ENCODE peak calls at places on chromosome 13, in seven cellular contexts. One of them, this sample, is unnamed.

GRCh38 chr13:24865158-24865557 is 101.2 kb downstream of the RNF17 start:
- DNase-seq in tibial nerve: no peak
- DNase-seq in T-helper 1 cell: no peak
- DNase-seq in activated T-cell treated with anti-CD3 and anti-CD28 coated beads for 1 hour: no peak
- DNase-seq in stimulated activated CD4-positive, alpha-beta T cell treated with anti-CD3 and anti-CD28 coated beads, TNF-alpha, amount 100 ng/mL, for 1 hour: no peak
- DNase-seq in stimulated activated CD8-positive, alpha-beta memory T cell treated with anti-CD3 and anti-CD28 coated beads, Interleukin-12 subunit alpha, Interleukin-12 subunit beta, amount 100 ng/mL, for 1 hour: no peak
- DNase-seq in NCI-H524: no peak
- DNase-seq in this sample: no peak

GRCh38 chr13:107456431-107456830 is 758.9 kb downstream of the LIG4 start:
- DNase-seq in tibial nerve: no peak
- DNase-seq in T-helper 1 cell: no peak
- DNase-seq in activated T-cell treated with anti-CD3 and anti-CD28 coated beads for 1 hour: no peak
- DNase-seq in stimulated activated CD4-positive, alpha-beta T cell treated with anti-CD3 and anti-CD28 coated beads, TNF-alpha, amount 100 ng/mL, for 1 hour: no peak
- DNase-seq in stimulated activated CD8-positive, alpha-beta memory T cell treated with anti-CD3 and anti-CD28 coated beads, Interleukin-12 subunit alpha, Interleukin-12 subunit beta, amount 100 ng/mL, for 1 hour: no peak
- DNase-seq in NCI-H524: no peak
- DNase-seq in this sample: no peak

GRCh38 chr13:81606074-81606473 is 1265.1 kb upstream of the SPRY2 start:
- DNase-seq in tibial nerve: no peak
- DNase-seq in T-helper 1 cell: no peak
- DNase-seq in activated T-cell treated with anti-CD3 and anti-CD28 coated beads for 1 hour: no peak
- DNase-seq in stimulated activated CD4-positive, alpha-beta T cell treated with anti-CD3 and anti-CD28 coated beads, TNF-alpha, amount 100 ng/mL, for 1 hour: no peak
- DNase-seq in stimulated activated CD8-positive, alpha-beta memory T cell treated with anti-CD3 and anti-CD28 coated beads, Interleukin-12 subunit alpha, Interleukin-12 subunit beta, amount 100 ng/mL, for 1 hour: no peak
- DNase-seq in NCI-H524: no peak
- DNase-seq in this sample: no peak

GRCh38 chr13:100644328-100644727 is 30.3 kb downstream of the TMTC4 start:
- DNase-seq in tibial nerve: no peak
- DNase-seq in T-helper 1 cell: no peak
- DNase-seq in activated T-cell treated with anti-CD3 and anti-CD28 coated beads for 1 hour: no peak
- DNase-seq in stimulated activated CD4-positive, alpha-beta T cell treated with anti-CD3 and anti-CD28 coated beads, TNF-alpha, amount 100 ng/mL, for 1 hour: no peak
- DNase-seq in stimulated activated CD8-positive, alpha-beta memory T cell treated with anti-CD3 and anti-CD28 coated beads, Interleukin-12 subunit alpha, Interleukin-12 subunit beta, amount 100 ng/mL, for 1 hour: no peak
- DNase-seq in NCI-H524: no peak
- DNase-seq in this sample: no peak

GRCh38 chr13:49347650-49348385 is 96.0 kb downstream of the CAB39L start:
- DNase-seq in tibial nerve: no peak
- DNase-seq in T-helper 1 cell: no peak
- DNase-seq in activated T-cell treated with anti-CD3 and anti-CD28 coated beads for 1 hour: no peak
- DNase-seq in stimulated activated CD4-positive, alpha-beta T cell treated with anti-CD3 and anti-CD28 coated beads, TNF-alpha, amount 100 ng/mL, for 1 hour: no peak
- DNase-seq in stimulated activated CD8-positive, alpha-beta memory T cell treated with anti-CD3 and anti-CD28 coated beads, Interleukin-12 subunit alpha, Interleukin-12 subunit beta, amount 100 ng/mL, for 1 hour: no peak
- DNase-seq in NCI-H524: no peak
- DNase-seq in this sample: no peak

GRCh38 chr13:42215578-42216421 is 56.2 kb upstream of the AKAP11 start:
- DNase-seq in tibial nerve: no peak
- DNase-seq in T-helper 1 cell: no peak
- DNase-seq in activated T-cell treated with anti-CD3 and anti-CD28 coated beads for 1 hour: peak
- DNase-seq in stimulated activated CD4-positive, alpha-beta T cell treated with anti-CD3 and anti-CD28 coated beads, TNF-alpha, amount 100 ng/mL, for 1 hour: no peak
- DNase-seq in stimulated activated CD8-positive, alpha-beta memory T cell treated with anti-CD3 and anti-CD28 coated beads, Interleukin-12 subunit alpha, Interleukin-12 subunit beta, amount 100 ng/mL, for 1 hour: no peak
- DNase-seq in NCI-H524: no peak
- DNase-seq in this sample: peak

GRCh38 chr13:20706661-20707060 is 3.2 kb downstream of the IL17D start:
- DNase-seq in tibial nerve: no peak
- DNase-seq in T-helper 1 cell: no peak
- DNase-seq in activated T-cell treated with anti-CD3 and anti-CD28 coated beads for 1 hour: no peak
- DNase-seq in stimulated activated CD4-positive, alpha-beta T cell treated with anti-CD3 and anti-CD28 coated beads, TNF-alpha, amount 100 ng/mL, for 1 hour: no peak
- DNase-seq in stimulated activated CD8-positive, alpha-beta memory T cell treated with anti-CD3 and anti-CD28 coated beads, Interleukin-12 subunit alpha, Interleukin-12 subunit beta, amount 100 ng/mL, for 1 hour: no peak
- DNase-seq in NCI-H524: no peak
- DNase-seq in this sample: no peak

GRCh38 chr13:52161193-52161646 is 1.8 kb upstream of the NEK3 start:
- DNase-seq in tibial nerve: no peak
- DNase-seq in T-helper 1 cell: no peak
- DNase-seq in activated T-cell treated with anti-CD3 and anti-CD28 coated beads for 1 hour: no peak
- DNase-seq in stimulated activated CD4-positive, alpha-beta T cell treated with anti-CD3 and anti-CD28 coated beads, TNF-alpha, amount 100 ng/mL, for 1 hour: no peak
- DNase-seq in stimulated activated CD8-positive, alpha-beta memory T cell treated with anti-CD3 and anti-CD28 coated beads, Interleukin-12 subunit alpha, Interleukin-12 subunit beta, amount 100 ng/mL, for 1 hour: no peak
- DNase-seq in NCI-H524: no peak
- DNase-seq in this sample: no peak

GRCh38 chr13:24625870-24626419 is 54.3 kb upstream of the ATP12A start:
- DNase-seq in tibial nerve: no peak
- DNase-seq in T-helper 1 cell: no peak
- DNase-seq in activated T-cell treated with anti-CD3 and anti-CD28 coated beads for 1 hour: no peak
- DNase-seq in stimulated activated CD4-positive, alpha-beta T cell treated with anti-CD3 and anti-CD28 coated beads, TNF-alpha, amount 100 ng/mL, for 1 hour: no peak
- DNase-seq in stimulated activated CD8-positive, alpha-beta memory T cell treated with anti-CD3 and anti-CD28 coated beads, Interleukin-12 subunit alpha, Interleukin-12 subunit beta, amount 100 ng/mL, for 1 hour: no peak
- DNase-seq in NCI-H524: no peak
- DNase-seq in this sample: no peak

GRCh38 chr13:19586904-19587634 is 25.7 kb upstream of the TPTE2 start:
- DNase-seq in tibial nerve: no peak
- DNase-seq in T-helper 1 cell: peak
- DNase-seq in activated T-cell treated with anti-CD3 and anti-CD28 coated beads for 1 hour: peak
- DNase-seq in stimulated activated CD4-positive, alpha-beta T cell treated with anti-CD3 and anti-CD28 coated beads, TNF-alpha, amount 100 ng/mL, for 1 hour: peak
- DNase-seq in stimulated activated CD8-positive, alpha-beta memory T cell treated with anti-CD3 and anti-CD28 coated beads, Interleukin-12 subunit alpha, Interleukin-12 subunit beta, amount 100 ng/mL, for 1 hour: peak
- DNase-seq in NCI-H524: no peak
- DNase-seq in this sample: no peak

GRCh38 chr13:102309110-102309509 is 92.7 kb downstream of the FGF14 start:
- DNase-seq in tibial nerve: no peak
- DNase-seq in T-helper 1 cell: no peak
- DNase-seq in activated T-cell treated with anti-CD3 and anti-CD28 coated beads for 1 hour: no peak
- DNase-seq in stimulated activated CD4-positive, alpha-beta T cell treated with anti-CD3 and anti-CD28 coated beads, TNF-alpha, amount 100 ng/mL, for 1 hour: no peak
- DNase-seq in stimulated activated CD8-positive, alpha-beta memory T cell treated with anti-CD3 and anti-CD28 coated beads, Interleukin-12 subunit alpha, Interleukin-12 subunit beta, amount 100 ng/mL, for 1 hour: no peak
- DNase-seq in NCI-H524: no peak
- DNase-seq in this sample: no peak